ENCODE peak calls at places on chromosomes 5 and 9, in seven cellular contexts. S is neural crest cell, E is mesothelial cell of epicardium, D is left ventricle myocardium inferior, Y is NCI-H510A treated with DMSO at 0.1 percent for 48 hours, C is neuronal stem cell, G is amygdala. L is an unnamed sample.

GRCh38 chr9:83706703-83707517 is 848 bp downstream of the UBQLN1 start:
- DNase-seq in S (peak), E (peak), D (peak), Y (peak), C (peak), G (peak), L (peak)

GRCh38 chr5:116534988-116535387 is 39.6 kb downstream of the SEMA6A start:
- DNase-seq in S (no peak), E (no peak), D (no peak), Y (no peak), C (no peak), G (no peak), L (no peak)

GRCh38 chr5:88732181-88732633 is 150.8 kb downstream of the MEF2C start:
- DNase-seq in S (no peak), E (no peak), D (peak), Y (no peak), C (no peak), G (no peak), L (no peak)

GRCh38 chr9:134554750-134555655 is 86.6 kb upstream of the COL5A1 start:
- DNase-seq in S (no peak), E (no peak), D (no peak), Y (no peak), C (no peak), G (no peak), L (no peak)

GRCh38 chr9:5632540-5632939 is 3.6 kb downstream of the RIC1 start:
- DNase-seq in S (no peak), E (no peak), D (no peak), Y (no peak), C (no peak), G (no peak), L (no peak)

GRCh38 chr5:172173771-172174170 is 14.3 kb downstream of the STK10 start:
- DNase-seq in S (no peak), E (no peak), D (no peak), Y (no peak), C (no peak), G (no peak), L (no peak)

GRCh38 chr5:178640331-178641045 is 13.6 kb upstream of the CLK4 start:
- DNase-seq in S (no peak), E (no peak), D (no peak), Y (no peak), C (no peak), G (no peak), L (no peak)

GRCh38 chr5:38582662-38583061 is 26.2 kb upstream of the LIFR start:
- DNase-seq in S (no peak), E (no peak), D (no peak), Y (no peak), C (no peak), G (no peak), L (no peak)

GRCh38 chr9:127562841-127563523 is 49.1 kb upstream of the STXBP1 start:
- DNase-seq in S (no peak), E (no peak), D (no peak), Y (no peak), C (no peak), G (no peak), L (no peak)

GRCh38 chr9:3847377-3847776 is 321.6 kb upstream of the RFX3 start:
- DNase-seq in S (no peak), E (no peak), D (no peak), Y (no peak), C (no peak), G (no peak), L (no peak)

GRCh38 chr5:82106806-82107205 is 135.0 kb downstream of the ATG10 start:
- DNase-seq in S (no peak), E (no peak), D (no peak), Y (no peak), C (no peak), G (no peak), L (no peak)

GRCh38 chr5:63916786-63917185 is 45.5 kb downstream of the HTR1A start:
- DNase-seq in S (no peak), E (no peak), D (no peak), Y (no peak), C (no peak), G (no peak), L (no peak)

GRCh38 chr5:132414634-132415377 is 45.3 kb downstream of the SLC22A5 start:
- DNase-seq in S (no peak), E (no peak), D (no peak), Y (no peak), C (no peak), G (no peak), L (no peak)

GRCh38 chr5:141001466-141001853 is 35.2 kb downstream of the PCDHAC2 start:
- DNase-seq in S (no peak), E (no peak), D (no peak), Y (peak), C (no peak), G (no peak), L (peak)

GRCh38 chr5:80125962-80126480 is 90.9 kb downstream of the THBS4 start:
- DNase-seq in S (no peak), E (no peak), D (no peak), Y (no peak), C (no peak), G (no peak), L (no peak)

GRCh38 chr5:60649288-60649917 is 50.6 kb downstream of the DEPDC1B start:
- DNase-seq in S (no peak), E (no peak), D (no peak), Y (peak), C (no peak), G (no peak), L (no peak)

GRCh38 chr5:160213537-160213936 is 15.8 kb upstream of the FABP6 start:
- DNase-seq in S (no peak), E (no peak), D (no peak), Y (peak), C (no peak), G (no peak), L (no peak)

GRCh38 chr9:6049798-6050197 is 34.4 kb upstream of the RANBP6 start:
- DNase-seq in S (no peak), E (no peak), D (no peak), Y (no peak), C (no peak), G (no peak), L (no peak)

GRCh38 chr5:101942321-101942882 is 353.7 kb downstream of the SLCO4C1 start:
- DNase-seq in S (peak), E (no peak), D (no peak), Y (peak), C (peak), G (no peak), L (peak)

GRCh38 chr9:121059998-121060636 is 10.0 kb upstream of the C5 start:
- DNase-seq in S (peak), E (no peak), D (no peak), Y (peak), C (peak), G (peak), L (peak)

GRCh38 chr9:94799578-94800264 is 73.2 kb downstream of the AOPEP start:
- DNase-seq in S (no peak), E (no peak), D (no peak), Y (no peak), C (no peak), G (no peak), L (no peak)

GRCh38 chr5:120655828-120656435 is 191.8 kb downstream of the PRR16 start:
- DNase-seq in S (peak), E (peak), D (no peak), Y (peak), C (peak), G (no peak), L (peak)

GRCh38 chr5:61417851-61418250 is 85.8 kb downstream of the ZSWIM6 start:
- DNase-seq in S (no peak), E (no peak), D (no peak), Y (no peak), C (no peak), G (no peak), L (no peak)

GRCh38 chr5:159441441-159441840 is 111.2 kb upstream of the IL12B start:
- DNase-seq in S (peak), E (no peak), D (peak), Y (no peak), C (no peak), G (no peak), L (peak)

GRCh38 chr5:45643051-45643450 is 53.1 kb downstream of the HCN1 start:
- DNase-seq in S (no peak), E (no peak), D (no peak), Y (no peak), C (no peak), G (no peak), L (no peak)

GRCh38 chr9:27385606-27386005 is 88.7 kb upstream of the EQTN start:
- DNase-seq in S (no peak), E (no peak), D (no peak), Y (peak), C (no peak), G (no peak), L (no peak)

GRCh38 chr5:62305358-62305714 is 670 bp upstream of the KIF2A start:
- DNase-seq in S (no peak), E (no peak), D (no peak), Y (no peak), C (no peak), G (no peak), L (no peak)

GRCh38 chr9:134737842-134738580 is 96.4 kb downstream of the COL5A1 start:
- DNase-seq in S (no peak), E (no peak), D (no peak), Y (no peak), C (no peak), G (no peak), L (no peak)

GRCh38 chr5:138452720-138453119 is 12.6 kb upstream of the EGR1 start:
- DNase-seq in S (no peak), E (no peak), D (no peak), Y (no peak), C (no peak), G (no peak), L (no peak)

GRCh38 chr5:107635276-107635675 is 35.5 kb downstream of the EFNA5 start:
- DNase-seq in S (no peak), E (no peak), D (no peak), Y (no peak), C (no peak), G (no peak), L (no peak)

L was measured in retina.